ENCODE peak calls at places on chromosomes 4 and X, in nine cellular contexts. One of them, this sample, is unnamed.

GRCh38 chr4:174631901-174632758 is 109.8 kb upstream of the HPGD start:
- DNase-seq in fibroblast of pulmonary artery: peak; percentile 72
- DNase-seq in BE2C: no peak
- DNase-seq in AG04450: peak; percentile 2
- DNase-seq in iris pigment epithelial cell: peak; percentile 50
- DNase-seq in NCI-H2029: peak; percentile 5
- DNase-seq in DMS 273 treated with DMSO at 0.1 percent for 48 hours: no peak
- DNase-seq in small intestine: peak; percentile 70
- DNase-seq in C1 segment of cervical spinal cord: no peak
- DNase-seq in this sample: peak; percentile 19

GRCh38 chrX:45774961-45775360 is 574.3 kb upstream of the DIPK2B start:
- DNase-seq in DMS 273 treated with DMSO at 0.1 percent for 48 hours: no peak
- DNase-seq in BE2C: no peak
- DNase-seq in NCI-H2029: no peak
- DNase-seq in small intestine: no peak
- DNase-seq in iris pigment epithelial cell: peak; percentile 80
- DNase-seq in C1 segment of cervical spinal cord: no peak
- DNase-seq in fibroblast of pulmonary artery: peak; percentile 83
- DNase-seq in AG04450: no peak
- DNase-seq in this sample: no peak

GRCh38 chrX:11881485-11882170 is 123.6 kb downstream of the MSL3 start:
- DNase-seq in small intestine: peak; percentile 74
- DNase-seq in iris pigment epithelial cell: no peak
- DNase-seq in AG04450: no peak
- DNase-seq in fibroblast of pulmonary artery: no peak
- DNase-seq in NCI-H2029: no peak
- DNase-seq in C1 segment of cervical spinal cord: no peak
- DNase-seq in DMS 273 treated with DMSO at 0.1 percent for 48 hours: no peak
- DNase-seq in BE2C: no peak
- DNase-seq in this sample: no peak

GRCh38 chr4:173057906-173058305 is 110.7 kb upstream of the GALNT7 start:
- DNase-seq in AG04450: no peak
- DNase-seq in DMS 273 treated with DMSO at 0.1 percent for 48 hours: no peak
- DNase-seq in iris pigment epithelial cell: no peak
- DNase-seq in BE2C: no peak
- DNase-seq in fibroblast of pulmonary artery: peak; percentile 26
- DNase-seq in small intestine: no peak
- DNase-seq in C1 segment of cervical spinal cord: no peak
- DNase-seq in NCI-H2029: peak; percentile 65
- DNase-seq in this sample: no peak

GRCh38 chr4:41822326-41822725 is 73.8 kb upstream of the PHOX2B start:
- DNase-seq in C1 segment of cervical spinal cord: no peak
- DNase-seq in DMS 273 treated with DMSO at 0.1 percent for 48 hours: no peak
- DNase-seq in iris pigment epithelial cell: no peak
- DNase-seq in small intestine: no peak
- DNase-seq in BE2C: peak; percentile 93
- DNase-seq in NCI-H2029: no peak
- DNase-seq in AG04450: no peak
- DNase-seq in fibroblast of pulmonary artery: no peak
- DNase-seq in this sample: no peak

GRCh38 chr4:179352221-179352620 is 1910.0 kb upstream of the AGA start:
- DNase-seq in NCI-H2029: no peak
- DNase-seq in BE2C: no peak
- DNase-seq in fibroblast of pulmonary artery: no peak
- DNase-seq in iris pigment epithelial cell: no peak
- DNase-seq in DMS 273 treated with DMSO at 0.1 percent for 48 hours: no peak
- DNase-seq in C1 segment of cervical spinal cord: no peak
- DNase-seq in small intestine: no peak
- DNase-seq in AG04450: no peak
- DNase-seq in this sample: no peak

GRCh38 chr4:76704133-76704881 is 193.6 kb downstream of the SOWAHB start:
- DNase-seq in BE2C: no peak
- DNase-seq in fibroblast of pulmonary artery: peak; percentile 71
- DNase-seq in AG04450: peak; percentile 53
- DNase-seq in C1 segment of cervical spinal cord: no peak
- DNase-seq in NCI-H2029: peak; percentile 83
- DNase-seq in small intestine: peak; percentile 98
- DNase-seq in DMS 273 treated with DMSO at 0.1 percent for 48 hours: no peak
- DNase-seq in iris pigment epithelial cell: peak; percentile 87
- DNase-seq in this sample: peak; percentile 84

GRCh38 chr4:122832732-122833131 is 6.1 kb downstream of the FGF2 start:
- DNase-seq in C1 segment of cervical spinal cord: no peak
- DNase-seq in small intestine: no peak
- DNase-seq in AG04450: no peak
- DNase-seq in NCI-H2029: no peak
- DNase-seq in iris pigment epithelial cell: no peak
- DNase-seq in BE2C: no peak
- DNase-seq in DMS 273 treated with DMSO at 0.1 percent for 48 hours: no peak
- DNase-seq in fibroblast of pulmonary artery: no peak
- DNase-seq in this sample: no peak

GRCh38 chr4:74658114-74658513 is 136.2 kb downstream of the BTC start:
- DNase-seq in NCI-H2029: no peak
- DNase-seq in DMS 273 treated with DMSO at 0.1 percent for 48 hours: no peak
- DNase-seq in BE2C: no peak
- DNase-seq in iris pigment epithelial cell: no peak
- DNase-seq in C1 segment of cervical spinal cord: no peak
- DNase-seq in fibroblast of pulmonary artery: peak; percentile 54
- DNase-seq in AG04450: no peak
- DNase-seq in small intestine: no peak
- DNase-seq in this sample: no peak

GRCh38 chr4:151029537-151029936 is 14.5 kb upstream of the LRBA start:
- DNase-seq in NCI-H2029: no peak
- DNase-seq in fibroblast of pulmonary artery: no peak
- DNase-seq in iris pigment epithelial cell: no peak
- DNase-seq in BE2C: no peak
- DNase-seq in AG04450: no peak
- DNase-seq in C1 segment of cervical spinal cord: no peak
- DNase-seq in DMS 273 treated with DMSO at 0.1 percent for 48 hours: no peak
- DNase-seq in small intestine: no peak
- DNase-seq in this sample: no peak

GRCh38 chr4:53916431-53916889 is 147.9 kb downstream of the CHIC2 start:
- DNase-seq in C1 segment of cervical spinal cord: no peak
- DNase-seq in BE2C: no peak
- DNase-seq in small intestine: no peak
- DNase-seq in fibroblast of pulmonary artery: peak; percentile 67
- DNase-seq in DMS 273 treated with DMSO at 0.1 percent for 48 hours: no peak
- DNase-seq in NCI-H2029: no peak
- DNase-seq in iris pigment epithelial cell: peak; percentile 74
- DNase-seq in AG04450: no peak
- DNase-seq in this sample: no peak

GRCh38 chr4:18214656-18215055 is 193.1 kb upstream of the LCORL start:
- DNase-seq in AG04450: no peak
- DNase-seq in BE2C: no peak
- DNase-seq in iris pigment epithelial cell: no peak
- DNase-seq in NCI-H2029: no peak
- DNase-seq in C1 segment of cervical spinal cord: no peak
- DNase-seq in DMS 273 treated with DMSO at 0.1 percent for 48 hours: no peak
- DNase-seq in fibroblast of pulmonary artery: no peak
- DNase-seq in small intestine: no peak
- DNase-seq in this sample: no peak

GRCh38 chr4:7351014-7351413 is 83.7 kb downstream of the PSAPL1 start:
- DNase-seq in fibroblast of pulmonary artery: no peak
- DNase-seq in C1 segment of cervical spinal cord: no peak
- DNase-seq in AG04450: no peak
- DNase-seq in iris pigment epithelial cell: no peak
- DNase-seq in BE2C: no peak
- DNase-seq in DMS 273 treated with DMSO at 0.1 percent for 48 hours: no peak
- DNase-seq in NCI-H2029: no peak
- DNase-seq in small intestine: no peak
- DNase-seq in this sample: no peak

GRCh38 chrX:109839694-109840358 is 106.8 kb upstream of the ACSL4 start:
- DNase-seq in BE2C: peak; percentile 9
- DNase-seq in NCI-H2029: no peak
- DNase-seq in fibroblast of pulmonary artery: peak; percentile 74
- DNase-seq in iris pigment epithelial cell: peak; percentile 52
- DNase-seq in AG04450: no peak
- DNase-seq in C1 segment of cervical spinal cord: no peak
- DNase-seq in small intestine: no peak
- DNase-seq in DMS 273 treated with DMSO at 0.1 percent for 48 hours: no peak
- DNase-seq in this sample: no peak

GRCh38 chr4:105992641-105993305 is 97.5 kb downstream of the NPNT start:
- DNase-seq in DMS 273 treated with DMSO at 0.1 percent for 48 hours: no peak
- DNase-seq in BE2C: no peak
- DNase-seq in iris pigment epithelial cell: no peak
- DNase-seq in C1 segment of cervical spinal cord: no peak
- DNase-seq in small intestine: no peak
- DNase-seq in NCI-H2029: no peak
- DNase-seq in fibroblast of pulmonary artery: no peak
- DNase-seq in AG04450: no peak
- DNase-seq in this sample: no peak

GRCh38 chr4:40055379-40055872 is 1.2 kb upstream of the N4BP2 start:
- DNase-seq in DMS 273 treated with DMSO at 0.1 percent for 48 hours: no peak
- DNase-seq in small intestine: no peak
- DNase-seq in AG04450: no peak
- DNase-seq in fibroblast of pulmonary artery: no peak
- DNase-seq in BE2C: no peak
- DNase-seq in iris pigment epithelial cell: no peak
- DNase-seq in NCI-H2029: no peak
- DNase-seq in C1 segment of cervical spinal cord: no peak
- DNase-seq in this sample: no peak

GRCh38 chr4:52037730-52038108 is 380 bp downstream of the SGCB start:
- DNase-seq in C1 segment of cervical spinal cord: peak; percentile 71
- DNase-seq in AG04450: no peak
- DNase-seq in iris pigment epithelial cell: peak; percentile 45
- DNase-seq in BE2C: no peak
- DNase-seq in NCI-H2029: no peak
- DNase-seq in small intestine: peak; percentile 6
- DNase-seq in DMS 273 treated with DMSO at 0.1 percent for 48 hours: no peak
- DNase-seq in fibroblast of pulmonary artery: peak; percentile 35
- DNase-seq in this sample: no peak

GRCh38 chrX:129823115-129823514 is 20.6 kb downstream of the ZDHHC9 start:
- DNase-seq in iris pigment epithelial cell: peak; percentile 44
- DNase-seq in small intestine: peak; percentile 51
- DNase-seq in DMS 273 treated with DMSO at 0.1 percent for 48 hours: no peak
- DNase-seq in fibroblast of pulmonary artery: peak; percentile 62
- DNase-seq in AG04450: no peak
- DNase-seq in BE2C: peak; percentile 49
- DNase-seq in C1 segment of cervical spinal cord: no peak
- DNase-seq in NCI-H2029: peak; percentile 15
- DNase-seq in this sample: no peak

GRCh38 chr4:180688480-180688879 is 1554.7 kb upstream of the TENM3 start:
- DNase-seq in small intestine: no peak
- DNase-seq in fibroblast of pulmonary artery: no peak
- DNase-seq in DMS 273 treated with DMSO at 0.1 percent for 48 hours: no peak
- DNase-seq in BE2C: no peak
- DNase-seq in C1 segment of cervical spinal cord: no peak
- DNase-seq in NCI-H2029: no peak
- DNase-seq in iris pigment epithelial cell: peak; percentile 28
- DNase-seq in AG04450: no peak
- DNase-seq in this sample: no peak

GRCh38 chr4:38203609-38204008 is 243.4 kb downstream of the PTTG2 start:
- DNase-seq in AG04450: no peak
- DNase-seq in fibroblast of pulmonary artery: no peak
- DNase-seq in NCI-H2029: no peak
- DNase-seq in iris pigment epithelial cell: no peak
- DNase-seq in BE2C: no peak
- DNase-seq in C1 segment of cervical spinal cord: no peak
- DNase-seq in DMS 273 treated with DMSO at 0.1 percent for 48 hours: no peak
- DNase-seq in small intestine: no peak
- DNase-seq in this sample: no peak

GRCh38 chrX:56366901-56367300 is 134.7 kb downstream of the KLF8 start:
- DNase-seq in AG04450: no peak
- DNase-seq in DMS 273 treated with DMSO at 0.1 percent for 48 hours: no peak
- DNase-seq in iris pigment epithelial cell: no peak
- DNase-seq in small intestine: no peak
- DNase-seq in C1 segment of cervical spinal cord: no peak
- DNase-seq in fibroblast of pulmonary artery: no peak
- DNase-seq in NCI-H2029: no peak
- DNase-seq in BE2C: no peak
- DNase-seq in this sample: no peak

GRCh38 chr4:32909722-32910121 is 2189.6 kb downstream of the PCDH7 start:
- DNase-seq in fibroblast of pulmonary artery: no peak
- DNase-seq in DMS 273 treated with DMSO at 0.1 percent for 48 hours: no peak
- DNase-seq in BE2C: peak; percentile 14
- DNase-seq in AG04450: no peak
- DNase-seq in NCI-H2029: no peak
- DNase-seq in small intestine: no peak
- DNase-seq in C1 segment of cervical spinal cord: no peak
- DNase-seq in iris pigment epithelial cell: no peak
- DNase-seq in this sample: no peak

GRCh38 chr4:3045500-3045850 is 28.9 kb downstream of the HTT-AS start:
- DNase-seq in BE2C: no peak
- DNase-seq in C1 segment of cervical spinal cord: no peak
- DNase-seq in NCI-H2029: no peak
- DNase-seq in fibroblast of pulmonary artery: peak; percentile 65
- DNase-seq in iris pigment epithelial cell: peak; percentile 81
- DNase-seq in AG04450: no peak
- DNase-seq in small intestine: peak; percentile 72
- DNase-seq in DMS 273 treated with DMSO at 0.1 percent for 48 hours: no peak
- DNase-seq in this sample: no peak